ENCODE peak calls at places on chromosomes 4 and X, in six cellular contexts. One of them, this sample, is unnamed.

GRCh38 chr4:159487284-159487747 is 384.4 kb downstream of the RAPGEF2 start:
- DNase-seq in MM.1S: peak
- DNase-seq in endothelial cell of umbilical vein: peak
- DNase-seq in neural progenitor cell: peak
- DNase-seq in astrocyte: peak
- DNase-seq in K562: peak
- DNase-seq in this sample: peak

GRCh38 chr4:168924648-168925047 is 85.4 kb downstream of the CBR4 start:
- DNase-seq in MM.1S: no peak
- DNase-seq in endothelial cell of umbilical vein: no peak
- DNase-seq in neural progenitor cell: no peak
- DNase-seq in astrocyte: no peak
- DNase-seq in K562: no peak
- DNase-seq in this sample: no peak

GRCh38 chr4:150209140-150209829 is 131.0 kb downstream of the DCLK2 start:
- DNase-seq in MM.1S: peak
- DNase-seq in endothelial cell of umbilical vein: peak
- DNase-seq in neural progenitor cell: peak
- DNase-seq in astrocyte: peak
- DNase-seq in K562: peak
- DNase-seq in this sample: peak

GRCh38 chr4:8504279-8505007 is 63.9 kb downstream of the TRMT44 start:
- DNase-seq in MM.1S: no peak
- DNase-seq in endothelial cell of umbilical vein: no peak
- DNase-seq in neural progenitor cell: no peak
- DNase-seq in astrocyte: no peak
- DNase-seq in K562: no peak
- DNase-seq in this sample: no peak

GRCh38 chr4:140851032-140851636 is 94.9 kb upstream of the TBC1D9 start:
- DNase-seq in MM.1S: peak
- DNase-seq in endothelial cell of umbilical vein: peak
- DNase-seq in neural progenitor cell: peak
- DNase-seq in astrocyte: peak
- DNase-seq in K562: peak
- DNase-seq in this sample: peak

GRCh38 chrX:111052478-111052877 is 43.5 kb upstream of the PAK3 start:
- DNase-seq in MM.1S: no peak
- DNase-seq in endothelial cell of umbilical vein: no peak
- DNase-seq in neural progenitor cell: no peak
- DNase-seq in astrocyte: peak
- DNase-seq in K562: no peak
- DNase-seq in this sample: peak

GRCh38 chr4:13367244-13367643 is 116.9 kb downstream of the RAB28 start:
- DNase-seq in MM.1S: no peak
- DNase-seq in endothelial cell of umbilical vein: no peak
- DNase-seq in neural progenitor cell: no peak
- DNase-seq in astrocyte: no peak
- DNase-seq in K562: no peak
- DNase-seq in this sample: no peak

GRCh38 chrX:7147978-7148824 is at the start of gene PUDP:
- DNase-seq in MM.1S: peak
- DNase-seq in endothelial cell of umbilical vein: peak
- DNase-seq in neural progenitor cell: peak
- DNase-seq in astrocyte: peak
- DNase-seq in K562: peak
- DNase-seq in this sample: peak

GRCh38 chrX:130103605-130104004 is 6.7 kb downstream of the ELF4 start:
- DNase-seq in MM.1S: no peak
- DNase-seq in endothelial cell of umbilical vein: no peak
- DNase-seq in neural progenitor cell: peak
- DNase-seq in astrocyte: no peak
- DNase-seq in K562: no peak
- DNase-seq in this sample: no peak

GRCh38 chrX:130109429-130110378 is 593 bp downstream of the ELF4 start:
- DNase-seq in MM.1S: no peak
- DNase-seq in endothelial cell of umbilical vein: no peak
- DNase-seq in neural progenitor cell: peak
- DNase-seq in astrocyte: no peak
- DNase-seq in K562: peak
- DNase-seq in this sample: peak

GRCh38 chrX:130105226-130105625 is 5.1 kb downstream of the ELF4 start:
- DNase-seq in MM.1S: no peak
- DNase-seq in endothelial cell of umbilical vein: no peak
- DNase-seq in neural progenitor cell: no peak
- DNase-seq in astrocyte: no peak
- DNase-seq in K562: no peak
- DNase-seq in this sample: no peak

GRCh38 chrX:130108647-130109428 is 1.5 kb downstream of the ELF4 start:
- DNase-seq in MM.1S: no peak
- DNase-seq in endothelial cell of umbilical vein: no peak
- DNase-seq in neural progenitor cell: no peak
- DNase-seq in astrocyte: no peak
- DNase-seq in K562: peak
- DNase-seq in this sample: no peak

DNA sequence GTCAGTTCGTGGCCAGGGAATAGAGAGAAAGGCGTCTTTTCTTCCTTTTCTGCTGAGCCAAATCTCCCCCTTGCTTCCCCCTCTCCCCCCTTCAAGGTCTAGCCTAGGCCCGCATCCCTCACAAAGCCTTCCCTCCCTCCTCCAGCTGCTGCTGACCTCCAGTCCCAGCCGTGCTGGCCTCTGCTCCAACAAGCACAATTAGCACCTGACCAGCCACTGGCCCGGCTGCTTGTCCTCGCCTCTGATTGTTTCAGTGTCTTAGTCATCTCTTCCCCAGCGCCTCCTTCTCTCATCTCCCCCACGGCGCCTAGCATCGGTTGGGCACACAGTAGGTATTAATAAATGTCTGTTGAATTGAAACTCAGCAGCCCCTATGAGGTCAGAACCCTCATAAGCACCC is 4.2 kb downstream of the ELF4 start:
- DNase-seq in MM.1S: no peak
- DNase-seq in endothelial cell of umbilical vein: peak
- DNase-seq in neural progenitor cell: peak
- DNase-seq in astrocyte: no peak
- DNase-seq in K562: no peak
- DNase-seq in this sample: no peak
- TF ChIP-seq EZH2 in MM.1S: no peak
- TF ChIP-seq EZH2 in endothelial cell of umbilical vein: no peak
- TF ChIP-seq EZH2 in neural progenitor cell: no peak
- TF ChIP-seq EZH2 in astrocyte: no peak
- TF ChIP-seq EZH2 in K562: no peak
- TF ChIP-seq EZH2 in this sample: no peak

DNA sequence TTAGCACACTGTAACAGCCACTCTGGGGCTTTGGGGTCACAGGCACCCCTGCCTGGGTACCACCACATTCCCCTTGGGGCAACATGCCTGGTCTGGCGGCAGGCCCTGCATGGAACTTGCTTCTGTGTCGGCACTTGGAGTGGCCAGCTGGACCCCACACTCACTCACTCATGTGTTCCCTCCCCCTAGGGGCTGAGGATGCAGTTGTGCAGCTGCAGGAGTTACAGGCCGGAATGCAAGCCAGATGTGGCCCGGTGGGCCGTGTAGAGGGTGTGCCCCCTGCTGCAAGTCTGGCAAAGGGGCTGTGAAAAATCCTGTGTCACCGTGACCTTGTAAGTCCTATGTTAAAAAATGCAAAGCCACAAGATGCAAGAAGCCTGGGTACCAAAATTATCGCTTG is 34.2 kb downstream of the ATXN3L start:
- DNase-seq in MM.1S: no peak
- DNase-seq in endothelial cell of umbilical vein: no peak
- DNase-seq in neural progenitor cell: peak
- DNase-seq in astrocyte: no peak
- DNase-seq in K562: no peak
- DNase-seq in this sample: no peak
- TF ChIP-seq CTCF in MM.1S: no peak
- TF ChIP-seq CTCF in endothelial cell of umbilical vein: no peak
- TF ChIP-seq CTCF in neural progenitor cell: peak
- TF ChIP-seq CTCF in astrocyte: no peak
- TF ChIP-seq CTCF in K562: no peak
- TF ChIP-seq CTCF in this sample: no peak

DNA sequence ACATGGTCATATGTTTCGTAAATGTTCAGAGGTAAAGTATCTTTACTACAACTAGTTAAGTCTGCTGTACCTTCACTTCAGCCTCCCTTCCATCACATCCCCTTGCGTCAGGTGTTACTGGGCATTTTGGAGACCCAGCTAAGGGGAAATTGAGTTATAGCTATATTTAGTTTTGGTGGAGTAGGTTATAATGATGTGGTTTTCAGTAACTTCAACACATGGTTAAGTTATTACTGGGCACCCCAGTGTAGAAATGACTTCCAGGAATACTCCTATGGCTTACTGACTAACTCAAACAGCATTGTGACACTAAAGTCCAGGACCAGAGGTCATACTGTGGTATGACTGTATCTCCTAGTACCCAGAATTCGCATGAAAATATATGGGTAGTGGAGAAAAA is 23.4 kb upstream of the ACSL1 start:
- DNase-seq in MM.1S: no peak
- DNase-seq in endothelial cell of umbilical vein: no peak
- DNase-seq in neural progenitor cell: no peak
- DNase-seq in astrocyte: no peak
- DNase-seq in K562: no peak
- DNase-seq in this sample: no peak
- H3K4me2 ChIP-seq in MM.1S: no peak
- H3K4me2 ChIP-seq in endothelial cell of umbilical vein: no peak
- H3K4me2 ChIP-seq in neural progenitor cell: no peak
- H3K4me2 ChIP-seq in astrocyte: no peak
- H3K4me2 ChIP-seq in K562: no peak
- H3K4me2 ChIP-seq in this sample: no peak

GRCh38 chr4:25347473-25347872 is 29.6 kb upstream of the ANAPC4 start:
- DNase-seq in MM.1S: no peak
- DNase-seq in endothelial cell of umbilical vein: no peak
- DNase-seq in neural progenitor cell: no peak
- DNase-seq in astrocyte: no peak
- DNase-seq in K562: no peak
- DNase-seq in this sample: no peak

GRCh38 chr4:25343671-25344070 is 31.1 kb downstream of the ZCCHC4 start:
- DNase-seq in MM.1S: no peak
- DNase-seq in endothelial cell of umbilical vein: no peak
- DNase-seq in neural progenitor cell: no peak
- DNase-seq in astrocyte: peak
- DNase-seq in K562: no peak
- DNase-seq in this sample: peak

GRCh38 chr4:25345880-25346279 is 31.2 kb upstream of the ANAPC4 start:
- DNase-seq in MM.1S: no peak
- DNase-seq in endothelial cell of umbilical vein: no peak
- DNase-seq in neural progenitor cell: no peak
- DNase-seq in astrocyte: peak
- DNase-seq in K562: no peak
- DNase-seq in this sample: no peak

GRCh38 chr4:25347971-25348370 is 29.1 kb upstream of the ANAPC4 start:
- DNase-seq in MM.1S: no peak
- DNase-seq in endothelial cell of umbilical vein: no peak
- DNase-seq in neural progenitor cell: no peak
- DNase-seq in astrocyte: no peak
- DNase-seq in K562: no peak
- DNase-seq in this sample: no peak

DNA sequence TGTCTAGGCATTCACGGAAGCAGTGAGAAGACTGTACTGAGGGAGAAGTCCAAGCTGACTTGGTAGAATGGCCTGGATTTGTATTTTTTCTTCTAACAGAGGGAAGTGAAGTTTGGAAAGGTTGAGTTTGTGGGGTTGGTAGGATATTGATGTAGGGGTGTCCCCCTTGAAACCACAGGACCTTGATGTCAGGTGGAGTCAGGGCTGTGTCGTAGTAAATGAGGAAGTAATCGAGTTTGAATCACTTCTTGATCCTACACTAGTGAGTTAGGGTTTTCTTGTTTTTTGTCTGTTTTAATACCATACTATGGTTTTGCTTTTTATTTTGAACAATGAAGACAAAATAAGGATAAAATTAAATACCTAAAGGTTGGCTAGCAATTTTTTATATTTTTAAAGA is 30.1 kb upstream of the ANAPC4 start:
- DNase-seq in MM.1S: no peak
- DNase-seq in endothelial cell of umbilical vein: no peak
- DNase-seq in neural progenitor cell: no peak
- DNase-seq in astrocyte: no peak
- DNase-seq in K562: no peak
- DNase-seq in this sample: no peak
- TF ChIP-seq EZH2 in MM.1S: no peak
- TF ChIP-seq EZH2 in endothelial cell of umbilical vein: no peak
- TF ChIP-seq EZH2 in neural progenitor cell: no peak
- TF ChIP-seq EZH2 in astrocyte: no peak
- TF ChIP-seq EZH2 in K562: no peak
- TF ChIP-seq EZH2 in this sample: no peak

GRCh38 chr4:6546681-6547447 is 28.1 kb upstream of the MAN2B2 start:
- DNase-seq in MM.1S: peak
- DNase-seq in endothelial cell of umbilical vein: peak
- DNase-seq in neural progenitor cell: peak
- DNase-seq in astrocyte: peak
- DNase-seq in K562: peak
- DNase-seq in this sample: peak

GRCh38 chr4:6549890-6550620 is 24.9 kb upstream of the MAN2B2 start:
- DNase-seq in MM.1S: no peak
- DNase-seq in endothelial cell of umbilical vein: no peak
- DNase-seq in neural progenitor cell: no peak
- DNase-seq in astrocyte: no peak
- DNase-seq in K562: no peak
- DNase-seq in this sample: no peak

GRCh38 chr4:6548882-6549230 is 26.1 kb upstream of the MAN2B2 start:
- DNase-seq in MM.1S: no peak
- DNase-seq in endothelial cell of umbilical vein: no peak
- DNase-seq in neural progenitor cell: no peak
- DNase-seq in astrocyte: no peak
- DNase-seq in K562: no peak
- DNase-seq in this sample: no peak

GRCh38 chr4:6549445-6549844 is 25.5 kb upstream of the MAN2B2 start:
- DNase-seq in MM.1S: no peak
- DNase-seq in endothelial cell of umbilical vein: no peak
- DNase-seq in neural progenitor cell: no peak
- DNase-seq in astrocyte: no peak
- DNase-seq in K562: no peak
- DNase-seq in this sample: no peak

GRCh38 chr4:6548201-6548881 is 26.6 kb upstream of the MAN2B2 start:
- DNase-seq in MM.1S: no peak
- DNase-seq in endothelial cell of umbilical vein: peak
- DNase-seq in neural progenitor cell: peak
- DNase-seq in astrocyte: no peak
- DNase-seq in K562: peak
- DNase-seq in this sample: peak
- TF ChIP-seq CTCF in MM.1S: peak
- TF ChIP-seq CTCF in endothelial cell of umbilical vein: peak
- TF ChIP-seq CTCF in neural progenitor cell: peak
- TF ChIP-seq CTCF in astrocyte: no peak
- TF ChIP-seq CTCF in K562: peak
- TF ChIP-seq CTCF in this sample: peak

GRCh38 chrX:65750674-65751469 is 83.4 kb downstream of the MSN start:
- DNase-seq in MM.1S: peak
- DNase-seq in endothelial cell of umbilical vein: no peak
- DNase-seq in neural progenitor cell: no peak
- DNase-seq in astrocyte: no peak
- DNase-seq in K562: no peak
- DNase-seq in this sample: no peak
- H3K4me2 ChIP-seq in MM.1S: peak
- H3K4me2 ChIP-seq in endothelial cell of umbilical vein: no peak
- H3K4me2 ChIP-seq in neural progenitor cell: no peak
- H3K4me2 ChIP-seq in astrocyte: no peak
- H3K4me2 ChIP-seq in K562: no peak
- H3K4me2 ChIP-seq in this sample: no peak

This sample was measured in fibroblast of lung.